ENCODE peak calls at places on chromosomes 5 and 9, in seven cellular contexts. One of them, this sample, is unnamed.

GRCh38 chr9:19480345-19480744 is 71.5 kb downstream of the ACER2 start:
- DNase-seq in M059J: no peak
- DNase-seq in fibroblast of mammary gland: no peak
- DNase-seq in AG04450: no peak
- DNase-seq in GM20000: no peak
- DNase-seq in glutamatergic neuron: no peak
- DNase-seq in DND-41: no peak
- DNase-seq in this sample: no peak

GRCh38 chr5:78341445-78341844 is 19.0 kb upstream of the SCAMP1 start:
- DNase-seq in glutamatergic neuron: no peak
- DNase-seq in AG04450: no peak
- DNase-seq in GM20000: no peak
- DNase-seq in M059J: no peak
- DNase-seq in DND-41: no peak
- DNase-seq in fibroblast of mammary gland: no peak
- DNase-seq in this sample: no peak

GRCh38 chr9:98484218-98484617 is 224.5 kb downstream of the GABBR2 start:
- DNase-seq in glutamatergic neuron: no peak
- DNase-seq in GM20000: no peak
- DNase-seq in DND-41: no peak
- DNase-seq in M059J: peak; percentile 49
- DNase-seq in AG04450: no peak
- DNase-seq in fibroblast of mammary gland: peak; percentile 44
- DNase-seq in this sample: no peak

GRCh38 chr5:148482697-148483462 is 99.1 kb downstream of the FBXO38 start:
- DNase-seq in glutamatergic neuron: peak; percentile 79
- DNase-seq in M059J: peak; percentile 20
- DNase-seq in GM20000: peak; percentile 58
- DNase-seq in fibroblast of mammary gland: peak; percentile 53
- DNase-seq in DND-41: peak; percentile 33
- DNase-seq in AG04450: no peak
- DNase-seq in this sample: peak; percentile 47

GRCh38 chr9:99826579-99826978 is 4.9 kb downstream of the NR4A3 start:
- DNase-seq in DND-41: no peak
- DNase-seq in AG04450: no peak
- DNase-seq in glutamatergic neuron: no peak
- DNase-seq in GM20000: no peak
- DNase-seq in fibroblast of mammary gland: no peak
- DNase-seq in M059J: no peak
- DNase-seq in this sample: no peak

GRCh38 chr5:155091063-155091648 is 77.6 kb downstream of the KIF4B start:
- DNase-seq in M059J: no peak
- DNase-seq in fibroblast of mammary gland: no peak
- DNase-seq in AG04450: no peak
- DNase-seq in GM20000: no peak
- DNase-seq in DND-41: no peak
- DNase-seq in glutamatergic neuron: no peak
- DNase-seq in this sample: no peak

GRCh38 chr5:116990010-116990409 is 415.4 kb upstream of the SEMA6A start:
- DNase-seq in glutamatergic neuron: peak; percentile 43
- DNase-seq in DND-41: no peak
- DNase-seq in GM20000: no peak
- DNase-seq in AG04450: no peak
- DNase-seq in fibroblast of mammary gland: no peak
- DNase-seq in M059J: no peak
- DNase-seq in this sample: peak; percentile 8

GRCh38 chr9:129453734-129454133 is 167.2 kb downstream of the C9orf50 start:
- DNase-seq in fibroblast of mammary gland: no peak
- DNase-seq in GM20000: no peak
- DNase-seq in glutamatergic neuron: no peak
- DNase-seq in DND-41: no peak
- DNase-seq in AG04450: no peak
- DNase-seq in M059J: no peak
- DNase-seq in this sample: no peak

GRCh38 chr9:4820172-4820571 is 27.4 kb downstream of the RCL1 start:
- DNase-seq in GM20000: no peak
- DNase-seq in M059J: no peak
- DNase-seq in AG04450: no peak
- DNase-seq in DND-41: no peak
- DNase-seq in glutamatergic neuron: no peak
- DNase-seq in fibroblast of mammary gland: no peak
- DNase-seq in this sample: no peak

GRCh38 chr5:119315516-119315949 is 40.3 kb upstream of the TNFAIP8 start:
- DNase-seq in AG04450: no peak
- DNase-seq in DND-41: peak; percentile 71
- DNase-seq in fibroblast of mammary gland: peak; percentile 47
- DNase-seq in glutamatergic neuron: no peak
- DNase-seq in GM20000: peak; percentile 69
- DNase-seq in M059J: peak; percentile 58
- DNase-seq in this sample: peak; percentile 48

GRCh38 chr5:54214747-54215146 is 95.6 kb downstream of the ARL15 start:
- DNase-seq in DND-41: no peak
- DNase-seq in AG04450: no peak
- DNase-seq in glutamatergic neuron: no peak
- DNase-seq in GM20000: no peak
- DNase-seq in M059J: no peak
- DNase-seq in fibroblast of mammary gland: no peak
- DNase-seq in this sample: no peak

This sample was measured in A172.